ENCODE peak calls at places on chromosomes 12 and 14, in eight cellular contexts. E is RWPE1; K is osteocyte; A is CD8-positive, alpha-beta T cell; D is DND-41; M is AG04450; R is D721Med; I is GM13977. C is an unnamed sample.

GRCh38 chr14:58904771-58905170 is 267.0 kb downstream of the DACT1 start:
- DNase-seq in I (no peak), A (no peak), M (no peak), E (no peak), R (no peak), K (no peak), D (no peak), C (no peak)

GRCh38 chr12:123097521-123098084 is 53.3 kb downstream of the PITPNM2 start:
- DNase-seq in A (no peak), M (no peak), I (no peak), K (no peak), R (no peak), D (no peak), E (no peak), C (no peak)

GRCh38 chr12:2356601-2357125 is 303.9 kb downstream of the CACNA1C start:
- DNase-seq in R (no peak), E (no peak), D (no peak), M (no peak), I (no peak), K (no peak), A (no peak), C (no peak)

GRCh38 chr12:2682301-2683282 is 112.2 kb upstream of the FKBP4 start:
- DNase-seq in A (peak), K (no peak), M (peak), R (no peak), I (no peak), D (peak), E (peak), C (peak)

GRCh38 chr12:23885396-23885795 is 64.1 kb downstream of the SOX5 start:
- DNase-seq in E (no peak), A (no peak), I (no peak), D (no peak), R (no peak), M (no peak), K (no peak), C (no peak)

GRCh38 chr12:68334136-68334535 is 2.0 kb upstream of the MDM1 start:
- DNase-seq in K (no peak), R (no peak), E (no peak), I (peak), D (no peak), A (no peak), M (no peak), C (peak)

GRCh38 chr12:92505373-92506340 is 197.1 kb upstream of the PLEKHG7 start:
- DNase-seq in R (no peak), K (peak), M (no peak), I (no peak), A (peak), D (peak), E (no peak), C (peak)

GRCh38 chr12:3869860-3870259 is 3.3 kb downstream of the PARP11 start:
- DNase-seq in R (no peak), K (no peak), M (no peak), A (peak), I (no peak), D (peak), E (no peak), C (no peak)

GRCh38 chr14:91186515-91187066 is 57.9 kb downstream of the GPR68 start:
- DNase-seq in D (no peak), M (no peak), R (no peak), K (no peak), I (no peak), E (no peak), A (no peak), C (no peak)

GRCh38 chr12:38639625-38640024 is 265.8 kb downstream of the CPNE8 start:
- DNase-seq in I (no peak), E (no peak), K (no peak), R (no peak), D (no peak), A (no peak), M (no peak), C (no peak)

GRCh38 chr12:57583008-57583831 is 7.8 kb upstream of the PIP4K2C start:
- DNase-seq in K (no peak), R (peak), E (peak), D (peak), M (peak), I (peak), A (peak), C (peak)

GRCh38 chr14:38500125-38500524 is 244.2 kb upstream of the CLEC14A start:
- DNase-seq in K (no peak), M (no peak), R (no peak), E (no peak), A (no peak), I (no peak), D (no peak), C (no peak)

GRCh38 chr14:65509842-65510241 is 97.3 kb downstream of the FUT8 start:
- DNase-seq in K (no peak), E (no peak), D (no peak), A (no peak), I (no peak), R (no peak), M (no peak), C (no peak)

GRCh38 chr12:115916910-115917668 is 360.4 kb downstream of the MED13L start:
- DNase-seq in E (peak), A (peak), I (peak), K (peak), M (no peak), R (peak), D (peak), C (peak)

GRCh38 chr14:95689441-95689840 is 3.2 kb downstream of the TCL1B start:
- DNase-seq in R (no peak), D (no peak), M (no peak), A (no peak), E (no peak), K (no peak), I (no peak), C (no peak)

GRCh38 chr14:99035268-99035667 is 236.7 kb downstream of the BCL11B start:
- DNase-seq in D (no peak), A (no peak), E (peak), M (no peak), K (no peak), I (no peak), R (no peak), C (peak)

GRCh38 chr12:62841841-62842240 is 93.1 kb downstream of the PPM1H start:
- DNase-seq in M (no peak), R (no peak), K (no peak), I (no peak), E (no peak), D (no peak), A (no peak), C (peak)

GRCh38 chr12:106584104-106585064 is 1.6 kb downstream of the RFX4 start:
- DNase-seq in K (no peak), M (no peak), D (no peak), R (no peak), E (no peak), A (no peak), I (no peak), C (no peak)

GRCh38 chr12:113128802-113129663 is 6.5 kb downstream of the RASAL1 start:
- DNase-seq in A (no peak), D (no peak), M (no peak), R (no peak), I (no peak), K (no peak), E (no peak), C (no peak)

GRCh38 chr12:58607805-58608204 is 312.5 kb downstream of the LRIG3 start:
- DNase-seq in E (no peak), R (no peak), I (no peak), D (no peak), K (no peak), M (no peak), A (no peak), C (no peak)

GRCh38 chr12:115507951-115508722 is 769.4 kb downstream of the MED13L start:
- DNase-seq in A (no peak), R (no peak), I (no peak), M (no peak), E (no peak), D (no peak), K (no peak), C (no peak)

GRCh38 chr12:111819191-111820158 is 22.6 kb upstream of the MAPKAPK5 start:
- DNase-seq in D (no peak), R (no peak), E (no peak), I (no peak), K (no peak), M (no peak), A (no peak), C (no peak)

GRCh38 chr12:29301114-29301513 is 79.9 kb downstream of the ERGIC2 start:
- DNase-seq in I (no peak), D (no peak), M (no peak), K (no peak), A (no peak), R (no peak), E (no peak), C (no peak)

GRCh38 chr14:65910108-65910507 is 497.6 kb downstream of the FUT8 start:
- DNase-seq in K (no peak), I (no peak), M (no peak), D (no peak), A (no peak), E (peak), R (no peak), C (no peak)

GRCh38 chr14:75375983-75376382 is 51.8 kb upstream of the JDP2 start:
- DNase-seq in I (no peak), E (no peak), D (no peak), M (no peak), A (no peak), K (peak), R (no peak), C (no peak)

GRCh38 chr12:88624911-88625310 is 44.6 kb upstream of the KITLG start:
- DNase-seq in K (no peak), M (no peak), A (no peak), I (no peak), R (no peak), D (no peak), E (no peak), C (no peak)

GRCh38 chr12:121992059-121992879 is 29.4 kb upstream of the BCL7A start:
- DNase-seq in E (peak), K (no peak), R (no peak), D (no peak), M (peak), A (peak), I (peak), C (no peak)

GRCh38 chr14:37253905-37254304 is 56.2 kb downstream of the MIPOL1 start:
- DNase-seq in I (no peak), M (peak), A (no peak), E (peak), K (no peak), R (no peak), D (no peak), C (no peak)

GRCh38 chr14:95185452-95186392 is 28.4 kb upstream of the DICER1 start:
- DNase-seq in I (no peak), A (no peak), M (no peak), K (no peak), R (no peak), E (no peak), D (no peak), C (peak)

GRCh38 chr14:101361044-101361443 is 200.3 kb upstream of the DIO3 start:
- DNase-seq in D (no peak), M (no peak), A (no peak), K (peak), R (no peak), E (no peak), I (no peak), C (peak)

GRCh38 chr14:31934767-31935266 is 142.3 kb upstream of the ARHGAP5 start:
- DNase-seq in D (no peak), A (no peak), M (no peak), I (no peak), R (no peak), E (peak), K (no peak), C (peak)

GRCh38 chr12:63301311-63301710 is 150.3 kb upstream of the AVPR1A start:
- DNase-seq in D (no peak), M (no peak), I (no peak), K (no peak), R (no peak), E (no peak), A (no peak), C (no peak)

GRCh38 chr14:36747411-36748184 is 85.9 kb downstream of the PAX9 start:
- DNase-seq in R (no peak), A (no peak), I (peak), D (no peak), K (no peak), M (no peak), E (peak), C (peak)

GRCh38 chr12:67909681-67910080 is 79.6 kb upstream of the IFNG-AS1 start:
- DNase-seq in A (no peak), I (no peak), K (no peak), M (no peak), R (no peak), E (no peak), D (no peak), C (no peak)

GRCh38 chr14:64200170-64200569 is 94.0 kb downstream of the ESR2 start:
- DNase-seq in M (no peak), I (no peak), D (no peak), R (no peak), E (no peak), K (no peak), A (no peak), C (no peak)

GRCh38 chr12:16611146-16611545 is 5.2 kb upstream of the LMO3 start:
- DNase-seq in E (no peak), D (no peak), A (no peak), K (no peak), I (no peak), R (no peak), M (no peak), C (no peak)

GRCh38 chr12:109719123-109720022 is 5.7 kb downstream of the FAM222A start:
- DNase-seq in E (no peak), I (no peak), R (no peak), K (no peak), M (no peak), A (no peak), D (no peak), C (no peak)

GRCh38 chr12:57131896-57132744 is 3.8 kb downstream of the LRP1 start:
- DNase-seq in K (no peak), A (no peak), I (no peak), R (no peak), M (no peak), E (no peak), D (no peak), C (no peak)

GRCh38 chr12:120368789-120369475 is at the start of gene MSI1:
- DNase-seq in A (no peak), R (peak), I (peak), K (no peak), D (no peak), E (no peak), M (no peak), C (no peak)
- TF ChIP-seq CTCF in A (no peak), R (no peak), I (no peak), K (no peak), D (no peak), E (no peak), M (no peak), C (no peak)

DNA sequence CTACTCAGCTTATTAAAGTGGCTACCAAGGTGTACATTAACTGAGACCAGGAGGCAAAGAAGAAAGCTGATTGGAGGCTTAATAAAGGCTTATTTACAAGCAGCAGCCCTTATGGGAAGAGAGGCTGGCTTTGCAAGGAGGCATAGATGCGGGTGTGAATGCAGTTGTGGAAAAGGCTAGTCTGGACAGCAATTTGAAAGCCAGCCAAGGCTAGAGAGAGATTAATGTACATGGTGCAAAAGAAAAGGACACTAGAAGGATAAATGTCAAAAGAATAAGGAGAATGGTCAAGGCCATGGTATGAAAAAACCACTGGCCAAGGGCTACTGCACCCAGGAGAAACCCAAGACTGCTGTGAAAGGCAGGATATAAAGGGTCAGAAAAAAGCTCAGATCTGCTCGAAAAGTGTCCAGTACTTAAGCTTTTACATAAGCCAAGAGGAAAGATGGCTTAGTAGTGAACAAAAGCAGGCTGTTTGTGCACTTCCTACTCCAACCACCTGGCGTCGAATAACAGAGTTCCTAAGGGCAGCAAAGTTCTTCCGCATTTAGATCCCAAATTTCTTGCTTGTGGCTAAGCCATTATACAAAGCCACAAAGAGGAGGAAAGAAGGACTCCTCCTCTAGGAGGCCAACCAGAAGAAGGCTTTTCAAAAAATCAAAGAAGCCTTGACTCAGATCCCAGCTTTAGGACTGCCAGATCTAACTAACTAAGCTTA is 24.0 kb downstream of the KLRK1 start:
- DNase-seq in E (no peak), M (no peak), A (no peak), K (no peak), I (no peak), D (no peak), R (no peak), C (peak)
- TF ChIP-seq CTCF in E (no peak), M (peak), A (peak), K (no peak), I (no peak), D (peak), R (no peak), C (no peak)

GRCh38 chr12:66119229-66119869 is 11.2 kb downstream of the LLPH start:
- DNase-seq in D (no peak), M (no peak), E (no peak), K (no peak), I (no peak), A (no peak), R (no peak), C (peak)

GRCh38 chr12:66119870-66120241 is 10.7 kb downstream of the LLPH start:
- DNase-seq in K (no peak), I (no peak), D (no peak), M (no peak), R (no peak), E (no peak), A (no peak), C (peak)

GRCh38 chr12:66118240-66118891 is 12.2 kb downstream of the LLPH start:
- DNase-seq in D (no peak), A (no peak), R (no peak), I (no peak), E (no peak), K (no peak), M (no peak), C (no peak)

GRCh38 chr12:66117242-66117641 is 13.3 kb downstream of the LLPH start:
- DNase-seq in R (no peak), E (no peak), K (no peak), M (no peak), I (no peak), D (no peak), A (no peak), C (no peak)

GRCh38 chr12:66120477-66120876 is 10.1 kb downstream of the LLPH start:
- DNase-seq in R (no peak), K (no peak), E (no peak), M (no peak), A (no peak), I (no peak), D (no peak), C (no peak)
- TF ChIP-seq CTCF in R (peak), K (peak), E (peak), M (no peak), A (no peak), I (no peak), D (no peak), C (peak)

DNA sequence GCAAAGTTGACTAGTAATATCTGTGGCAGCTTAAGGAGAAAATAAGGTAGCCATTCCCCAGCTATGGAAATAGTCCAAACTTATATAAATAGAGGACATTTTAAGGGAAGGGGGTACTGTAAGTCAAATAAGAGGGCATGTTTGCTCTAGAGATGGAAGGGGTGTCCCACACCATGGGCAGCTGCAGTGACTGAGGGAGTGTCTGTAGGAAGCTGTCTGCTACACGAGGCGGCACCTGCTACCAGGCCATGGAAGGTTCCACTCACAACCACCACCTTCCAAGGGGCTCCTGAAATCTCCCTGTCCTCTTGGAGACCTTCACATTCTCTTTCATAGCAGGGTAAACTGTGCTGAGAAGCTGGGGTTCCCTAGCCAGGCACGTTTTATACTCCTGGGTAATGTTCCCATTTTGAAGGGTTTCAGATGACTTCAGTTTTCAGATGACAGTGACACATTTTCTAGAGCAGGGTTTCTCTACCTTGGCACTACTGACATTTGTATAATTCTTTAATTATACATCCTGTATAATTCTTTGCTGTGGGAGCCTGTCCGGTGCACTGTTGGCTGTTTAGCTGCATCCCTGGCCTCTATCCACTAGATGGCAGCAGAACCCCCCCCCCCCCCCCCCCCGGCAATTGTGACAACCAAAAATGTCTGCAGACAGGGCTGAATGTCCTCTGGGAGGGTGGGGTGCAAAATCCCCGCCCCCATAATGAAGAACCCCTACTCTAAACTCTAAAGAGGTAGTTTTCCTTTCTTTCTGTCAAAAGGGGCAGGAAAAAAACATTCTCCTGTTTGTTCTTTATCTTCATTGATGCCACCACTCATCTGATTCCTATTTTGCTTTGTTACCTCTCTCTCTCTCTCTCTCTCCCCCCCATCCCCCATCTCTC is 11.6 kb upstream of the SMCO2 start:
- DNase-seq in E (peak), A (no peak), D (peak), K (no peak), I (peak), R (no peak), M (no peak), C (peak)
- TF ChIP-seq CTCF in E (peak), A (peak), D (peak), K (peak), I (peak), R (peak), M (peak), C (peak)

GRCh38 chr14:73663548-73664212 is 18.9 kb downstream of the DNAL1 start:
- DNase-seq in K (no peak), A (no peak), M (no peak), E (no peak), R (no peak), D (no peak), I (peak), C (no peak)

GRCh38 chr14:73665130-73665529 is 20.3 kb downstream of the DNAL1 start:
- DNase-seq in D (no peak), A (no peak), I (no peak), K (no peak), E (no peak), R (no peak), M (no peak), C (no peak)

GRCh38 chr14:73660511-73660910 is 15.7 kb downstream of the DNAL1 start:
- DNase-seq in A (no peak), D (no peak), E (no peak), R (no peak), M (no peak), K (no peak), I (no peak), C (no peak)

GRCh38 chr14:73661872-73662271 is 17.1 kb downstream of the DNAL1 start:
- DNase-seq in M (peak), I (no peak), A (no peak), K (no peak), R (no peak), D (no peak), E (no peak), C (no peak)

GRCh38 chr14:73662439-73663056 is 17.8 kb downstream of the DNAL1 start:
- DNase-seq in K (no peak), A (no peak), R (no peak), D (no peak), I (no peak), E (peak), M (peak), C (peak)
- TF ChIP-seq CTCF in K (peak), A (no peak), R (peak), D (no peak), I (no peak), E (peak), M (peak), C (no peak)

GRCh38 chr14:78904094-78904493 is 733.9 kb downstream of the NRXN3 start:
- DNase-seq in K (no peak), E (no peak), R (no peak), M (no peak), A (no peak), I (no peak), D (no peak), C (peak)
- TF ChIP-seq CTCF in K (no peak), E (no peak), R (peak), M (no peak), A (no peak), I (no peak), D (no peak), C (no peak)

GRCh38 chr12:65609359-65609771 is 214.9 kb upstream of the HMGA2 start:
- DNase-seq in M (peak), I (no peak), K (no peak), E (peak), R (no peak), D (no peak), A (no peak), C (no peak)
- TF ChIP-seq CTCF in M (peak), I (no peak), K (peak), E (peak), R (no peak), D (no peak), A (no peak), C (no peak)